ENCODE peak calls at places on chromosomes 7 and 10, in seven cellular contexts. N, D, U, S, M, T and H are unnamed samples.

GRCh38 chr10:3786295-3786981 is 1.4 kb upstream of the KLF6 start:
- DNase-seq in U (peak), N (peak), T (peak), S (peak), D (no peak), M (peak), H (no peak)

GRCh38 chr10:103560886-103561285 is 67.4 kb downstream of the NEURL1 start:
- DNase-seq in T (no peak), M (no peak), N (no peak), S (no peak), D (no peak), U (no peak), H (no peak)

GRCh38 chr10:24884793-24885192 is 67.6 kb downstream of the PRTFDC1 start:
- DNase-seq in T (no peak), D (no peak), N (no peak), U (no peak), M (no peak), S (no peak), H (no peak)

GRCh38 chr10:95254629-95255028 is 36.2 kb downstream of the PDLIM1 start:
- DNase-seq in U (no peak), N (no peak), D (no peak), S (no peak), M (no peak), T (no peak), H (no peak)

GRCh38 chr10:86141896-86142295 is 224.7 kb downstream of the GRID1 start:
- DNase-seq in U (no peak), N (no peak), D (no peak), T (no peak), M (no peak), S (no peak), H (no peak)

GRCh38 chr7:130454959-130455358 is 14.1 kb upstream of the CEP41 start:
- DNase-seq in S (no peak), N (no peak), T (no peak), U (no peak), D (no peak), M (no peak), H (no peak)

GRCh38 chr7:2148189-2148588 is 84.6 kb downstream of the MAD1L1 start:
- DNase-seq in S (no peak), U (no peak), D (no peak), N (no peak), T (no peak), M (no peak), H (no peak)

GRCh38 chr10:43981232-43981631 is 332.6 kb upstream of the ZNF32 start:
- DNase-seq in M (no peak), U (no peak), S (no peak), N (no peak), T (peak), D (no peak), H (no peak)

GRCh38 chr7:99267530-99268360 is 4.9 kb upstream of the MYH16 start:
- DNase-seq in D (peak), T (peak), S (no peak), M (no peak), N (no peak), U (peak), H (peak)

GRCh38 chr7:150982348-150982747 is 4.2 kb upstream of the KCNH2 start:
- DNase-seq in M (no peak), U (no peak), N (no peak), D (no peak), T (no peak), S (no peak), H (no peak)

GRCh38 chr10:11073410-11073809 is 55.7 kb downstream of the CELF2 start:
- DNase-seq in N (no peak), M (no peak), S (peak), D (no peak), T (no peak), U (no peak), H (no peak)

GRCh38 chr10:12622691-12623090 is 273.3 kb downstream of the CAMK1D start:
- DNase-seq in M (no peak), D (no peak), T (no peak), U (no peak), N (no peak), S (no peak), H (no peak)

GRCh38 chr10:60760711-60761210 is 17.5 kb upstream of the CDK1 start:
- DNase-seq in M (no peak), N (no peak), T (no peak), D (no peak), S (no peak), U (no peak), H (no peak)

GRCh38 chr7:101163281-101164070 is 1.9 kb downstream of the VGF start:
- DNase-seq in T (no peak), M (no peak), N (peak), U (no peak), D (no peak), S (peak), H (no peak)

GRCh38 chr10:31669367-31669766 is 259.3 kb downstream of the ARHGAP12 start:
- DNase-seq in T (no peak), N (no peak), S (no peak), D (no peak), M (no peak), U (no peak), H (no peak)

GRCh38 chr10:8404721-8405120 is 350.2 kb downstream of the GATA3 start:
- DNase-seq in U (no peak), D (no peak), S (peak), T (no peak), M (no peak), N (peak), H (no peak)

GRCh38 chr7:105131890-105132289 is 117.9 kb downstream of the KMT2E start:
- DNase-seq in N (no peak), M (no peak), S (no peak), T (no peak), D (no peak), U (no peak), H (no peak)

GRCh38 chr7:148882668-148883232 is 1.3 kb downstream of the EZH2 start:
- DNase-seq in D (no peak), S (no peak), T (no peak), N (no peak), M (no peak), U (no peak), H (no peak)

GRCh38 chr7:1758417-1758858 is 88.4 kb downstream of the ELFN1 start:
- DNase-seq in T (peak), M (peak), D (no peak), U (peak), S (peak), N (no peak), H (no peak)

GRCh38 chr10:49504528-49504927 is 34.4 kb downstream of the ERCC6 start:
- DNase-seq in D (no peak), U (no peak), T (no peak), S (no peak), N (no peak), M (no peak), H (no peak)

GRCh38 chr7:10412426-10413019 is 561.1 kb upstream of the PHF14 start:
- DNase-seq in D (no peak), U (peak), T (peak), S (peak), N (peak), M (no peak), H (no peak)

GRCh38 chr10:44260286-44260928 is 124.5 kb downstream of the CXCL12 start:
- DNase-seq in U (no peak), M (peak), D (no peak), S (peak), N (no peak), T (no peak), H (no peak)

GRCh38 chr10:97159906-97160305 is 25.9 kb downstream of the SLIT1 start:
- DNase-seq in S (no peak), T (no peak), D (no peak), U (no peak), M (peak), N (no peak), H (no peak)

GRCh38 chr7:28957064-28957821 is 887 bp downstream of the TRIL start:
- DNase-seq in S (no peak), N (no peak), M (peak), T (peak), U (no peak), D (no peak), H (no peak)

GRCh38 chr7:81175291-81175942 is 256.6 kb upstream of the SEMA3C start:
- DNase-seq in N (no peak), D (no peak), S (no peak), U (no peak), T (no peak), M (no peak), H (no peak)

GRCh38 chr7:113071465-113071864 is 15.2 kb downstream of the GPR85 start:
- DNase-seq in S (no peak), U (no peak), N (no peak), D (no peak), M (no peak), T (peak), H (no peak)

GRCh38 chr7:35418716-35419425 is 165.0 kb upstream of the TBX20 start:
- DNase-seq in S (no peak), D (no peak), M (no peak), N (no peak), U (no peak), T (no peak), H (no peak)

GRCh38 chr7:49773939-49774458 is 561 bp downstream of the VWC2 start:
- DNase-seq in S (no peak), T (no peak), D (no peak), N (no peak), U (no peak), M (no peak), H (no peak)

GRCh38 chr10:100894033-100894432 is 18.7 kb upstream of the SLF2 start:
- DNase-seq in S (no peak), T (no peak), D (no peak), N (no peak), U (no peak), M (no peak), H (no peak)

GRCh38 chr7:95927781-95928180 is 155.4 kb downstream of the DYNC1I1 start:
- DNase-seq in U (no peak), D (no peak), M (no peak), S (no peak), N (no peak), T (no peak), H (no peak)